ENCODE peak calls at places on chromosomes 16 and 17, in ten cellular contexts. P, B, U, D, V, Y, I, W, H and Z are unnamed samples.
A peak's percentile ranks its signal among the peaks of the same experiment; 100 is the strongest.

GRCh38 chr17:7022791-7023571 is at the start of gene BCL6B:
- DNase-seq in H (peak; percentile 63), W (no peak), B (no peak), D (no peak), P (no peak), I (no peak), V (no peak), Y (no peak), U (no peak), Z (no peak)

GRCh38 chr17:2593846-2594656 is 597 bp downstream of the PAFAH1B1 start:
- DNase-seq in D (peak; percentile 91), U (peak; percentile 81), H (peak; percentile 84), B (peak; percentile 78), P (peak; percentile 65), V (peak; percentile 80), W (peak; percentile 80), Y (peak; percentile 74), I (peak; percentile 86), Z (no peak)

GRCh38 chr17:80692931-80693467 is 148.4 kb downstream of the RPTOR start:
- DNase-seq in P (no peak), Y (no peak), D (no peak), U (no peak), W (no peak), I (no peak), H (no peak), B (peak; percentile 27), V (no peak), Z (no peak)

GRCh38 chr17:49315974-49316570 is 46.0 kb downstream of the ZNF652 start:
- DNase-seq in H (no peak), W (no peak), V (peak; percentile 40), D (no peak), P (no peak), Y (no peak), I (peak; percentile 10), U (peak; percentile 56), B (no peak), Z (no peak)

GRCh38 chr16:84461029-84461415 is 43.4 kb downstream of the MEAK7 start:
- DNase-seq in H (no peak), B (no peak), U (no peak), V (no peak), P (no peak), Y (no peak), W (no peak), I (no peak), D (no peak), Z (no peak)

GRCh38 chr17:46832306-46832895 is 13.9 kb upstream of the WNT3 start:
- DNase-seq in D (peak; percentile 26), H (no peak), I (no peak), W (no peak), V (no peak), U (no peak), Y (no peak), B (no peak), P (no peak), Z (no peak)

GRCh38 chr16:87056083-87056482 is 261.1 kb downstream of the C16orf95 start:
- DNase-seq in V (peak; percentile 21), W (no peak), U (no peak), B (no peak), P (no peak), D (no peak), I (no peak), H (no peak), Y (no peak), Z (no peak)

GRCh38 chr17:33451221-33451620 is 158.1 kb upstream of the ASIC2 start:
- DNase-seq in B (no peak), V (no peak), H (no peak), P (no peak), Y (no peak), D (no peak), W (no peak), U (no peak), I (no peak), Z (no peak)

GRCh38 chr16:81005644-81006471 is 827 bp downstream of the CMC2 start:
- DNase-seq in Y (no peak), D (no peak), B (peak; percentile 3), V (peak; percentile 19), H (no peak), U (no peak), I (no peak), W (no peak), P (no peak), Z (no peak)

GRCh38 chr16:83470406-83470805 is 337.4 kb upstream of the HSBP1 start:
- DNase-seq in B (no peak), U (no peak), D (no peak), H (no peak), Y (no peak), I (no peak), V (peak; percentile 83), P (no peak), W (no peak), Z (no peak)

GRCh38 chr17:56779898-56780777 is 53.6 kb downstream of the C17orf67 start:
- DNase-seq in D (peak; percentile 86), B (peak; percentile 64), U (peak; percentile 73), Y (peak; percentile 78), H (peak; percentile 80), I (peak; percentile 80), W (peak; percentile 68), V (peak; percentile 73), P (peak; percentile 91), Z (peak; percentile 61)

GRCh38 chr16:19184823-19185509 is 16.9 kb downstream of the SYT17 start:
- DNase-seq in D (no peak), Y (no peak), W (no peak), B (no peak), V (no peak), I (no peak), H (no peak), U (no peak), P (no peak), Z (no peak)

GRCh38 chr16:28936784-28937155 is 5.0 kb downstream of the CD19 start:
- DNase-seq in I (no peak), P (no peak), D (no peak), B (no peak), U (no peak), H (no peak), W (no peak), V (no peak), Y (no peak), Z (no peak)

GRCh38 chr16:28189237-28189636 is 22.5 kb downstream of the XPO6 start:
- DNase-seq in P (no peak), U (no peak), I (no peak), D (no peak), W (no peak), B (no peak), Y (no peak), V (peak; percentile 54), H (no peak), Z (no peak)

GRCh38 chr16:5215911-5216310 is 118.3 kb upstream of the EEF2KMT start:
- DNase-seq in B (no peak), Y (no peak), P (no peak), V (no peak), U (no peak), W (no peak), H (no peak), D (no peak), I (no peak), Z (no peak)

GRCh38 chr17:59893617-59894100 is 738 bp downstream of the RPS6KB1 start:
- DNase-seq in D (no peak), P (peak; percentile 42), I (peak; percentile 55), U (peak; percentile 60), H (no peak), V (peak; percentile 41), B (no peak), Y (no peak), W (no peak), Z (no peak)

GRCh38 chr17:6502871-6503509 is 53.4 kb downstream of the PITPNM3 start:
- DNase-seq in D (no peak), H (no peak), P (no peak), I (no peak), V (no peak), W (no peak), Y (no peak), U (no peak), B (no peak), Z (no peak)

GRCh38 chr17:43330876-43331639 is 67.7 kb upstream of the ARL4D start:
- DNase-seq in V (no peak), P (no peak), B (no peak), I (no peak), Y (no peak), D (no peak), W (no peak), U (peak; percentile 51), H (no peak), Z (no peak)

GRCh38 chr16:85037050-85037410 is 9.4 kb downstream of the KIAA0513 start:
- DNase-seq in P (no peak), I (no peak), U (no peak), D (peak; percentile 53), H (no peak), W (peak; percentile 69), B (no peak), V (peak; percentile 73), Y (no peak), Z (no peak)

GRCh38 chr17:76252040-76252954 is 12.0 kb upstream of the RNF157 start:
- DNase-seq in W (peak; percentile 51), Y (no peak), U (peak; percentile 41), P (no peak), D (peak; percentile 93), V (peak; percentile 99), H (peak; percentile 60), B (no peak), I (peak; percentile 77), Z (peak; percentile 63)

GRCh38 chr17:17837966-17838962 is 1.5 kb upstream of the SREBF1 start:
- DNase-seq in I (no peak), W (no peak), V (peak; percentile 55), U (peak; percentile 14), B (peak; percentile 74), H (peak; percentile 77), P (no peak), D (peak; percentile 65), Y (no peak), Z (no peak)

GRCh38 chr17:75767881-75768280 is 2.9 kb upstream of the GALK1 start:
- DNase-seq in H (no peak), P (no peak), W (no peak), B (no peak), U (no peak), V (no peak), Y (no peak), D (no peak), I (no peak), Z (no peak)

GRCh38 chr16:71923941-71924690 is 28.8 kb downstream of the IST1 start:
- DNase-seq in I (no peak), B (no peak), Y (no peak), P (no peak), W (no peak), D (no peak), U (no peak), H (no peak), V (peak; percentile 68), Z (no peak)

GRCh38 chr17:5873781-5874180 is 196.4 kb upstream of the WSCD1 start:
- DNase-seq in U (no peak), I (no peak), D (no peak), V (no peak), Y (no peak), P (no peak), W (no peak), B (no peak), H (no peak), Z (no peak)